ENCODE peak calls at places on chromosomes 4 and X, in six cellular contexts. K is pancreas; C is EL; Z is CD8-positive, alpha-beta memory T cell; G is D341Med; D is activated gamma-delta T cell treated with Interleukin-2 at 50 U/mL for 16 hours. E is an unnamed sample.

GRCh38 chr4:102723511-102723910 is 37.3 kb downstream of the MANBA start:
- DNase-seq in Z (no peak), K (no peak), G (no peak), C (no peak), D (no peak), E (no peak)

GRCh38 chrX:78321809-78322208 is 5.6 kb downstream of the CYSLTR1 start:
- DNase-seq in D (peak), K (no peak), C (no peak), Z (peak), G (no peak), E (no peak)

GRCh38 chr4:13302876-13303275 is 181.3 kb downstream of the RAB28 start:
- DNase-seq in C (no peak), K (no peak), D (no peak), Z (no peak), G (no peak), E (no peak)

GRCh38 chrX:49269768-49270248 is at the start of gene PPP1R3F:
- DNase-seq in G (no peak), D (no peak), K (no peak), Z (no peak), C (no peak), E (no peak)

GRCh38 chr4:137065306-137065705 is 467.0 kb downstream of the PCDH18 start:
- DNase-seq in K (no peak), D (no peak), G (no peak), C (peak), Z (no peak), E (no peak)

GRCh38 chrX:30504309-30504708 is 73.3 kb downstream of the TASL start:
- DNase-seq in K (no peak), G (no peak), C (peak), Z (no peak), D (no peak), E (no peak)

GRCh38 chr4:2096073-2096609 is 37.0 kb downstream of the NAT8L start:
- DNase-seq in K (no peak), G (no peak), C (no peak), Z (no peak), D (no peak), E (peak)

GRCh38 chrX:54564942-54565341 is 34.9 kb downstream of the GNL3L start:
- DNase-seq in C (peak), Z (no peak), K (no peak), G (no peak), D (no peak), E (no peak)

GRCh38 chr4:14345356-14345775 is 656.9 kb upstream of the CPEB2 start:
- DNase-seq in K (no peak), Z (no peak), G (no peak), C (peak), D (no peak), E (no peak)

GRCh38 chrX:110964761-110965160 is 131.2 kb upstream of the PAK3 start:
- DNase-seq in D (no peak), K (peak), G (no peak), Z (no peak), C (no peak), E (no peak)

E was measured in esophagus muscularis mucosa.